ENCODE peak calls at places on chromosomes 2 and 18, in six cellular contexts. H is vagina, J is heart right ventricle, S is psoas muscle, Q is H1, X is GM06990. I is an unnamed sample.

GRCh38 chr2:102114290-102114721 is 28.2 kb upstream of the IL1R1 start:
- DNase-seq in X (no peak), Q (no peak), H (no peak), J (no peak), S (no peak), I (no peak)

GRCh38 chr2:46801731-46802664 is 113.6 kb downstream of the MCFD2 start:
- DNase-seq in Q (no peak), X (no peak), S (no peak), H (peak; percentile 69), J (no peak), I (no peak)

GRCh38 chr2:205705511-205706397 is 23.5 kb downstream of the NRP2 start:
- DNase-seq in Q (no peak), H (no peak), X (no peak), S (no peak), J (no peak), I (no peak)

GRCh38 chr2:161044095-161044874 is 115.9 kb upstream of the TANK start:
- DNase-seq in J (no peak), X (no peak), H (no peak), S (peak; percentile 67), Q (no peak), I (peak; percentile 16)

GRCh38 chr2:86055314-86055713 is 50.4 kb downstream of the POLR1A start:
- DNase-seq in X (no peak), S (no peak), Q (no peak), J (no peak), H (no peak), I (no peak)

GRCh38 chr2:99858951-99859596 is 283.3 kb downstream of the AFF3 start:
- DNase-seq in X (no peak), S (no peak), Q (no peak), H (no peak), J (no peak), I (no peak)

GRCh38 chr2:197277726-197278259 is 32.8 kb downstream of the ANKRD44 start:
- DNase-seq in S (no peak), X (no peak), Q (no peak), J (no peak), H (no peak), I (no peak)

GRCh38 chr2:47024046-47024445 is 108.4 kb upstream of the MCFD2 start:
- DNase-seq in Q (no peak), H (no peak), S (peak; percentile 72), X (no peak), J (no peak), I (no peak)

GRCh38 chr18:50662177-50662576 is 102.3 kb downstream of the MAPK4 start:
- DNase-seq in X (no peak), S (no peak), H (no peak), Q (no peak), J (no peak), I (no peak)

GRCh38 chr18:79248495-79249078 is 147.1 kb upstream of the NFATC1 start:
- DNase-seq in X (no peak), S (no peak), H (no peak), J (no peak), Q (no peak), I (no peak)

GRCh38 chr2:98768765-98769476 is 38.0 kb upstream of the MGAT4A start:
- DNase-seq in S (no peak), Q (no peak), H (no peak), J (no peak), X (no peak), I (no peak)

GRCh38 chr2:153557211-153557610 is 78.6 kb upstream of the RPRM start:
- DNase-seq in H (no peak), J (no peak), S (no peak), Q (no peak), X (no peak), I (no peak)

GRCh38 chr2:66981074-66981473 is 416.1 kb upstream of the ETAA1 start:
- DNase-seq in Q (no peak), X (no peak), H (no peak), S (no peak), J (no peak), I (no peak)

GRCh38 chr2:124666976-124667375 is 641.9 kb downstream of the CNTNAP5 start:
- DNase-seq in S (no peak), Q (no peak), X (no peak), J (no peak), H (no peak), I (no peak)

GRCh38 chr2:70645733-70646420 is 92.3 kb upstream of the TGFA start:
- DNase-seq in S (no peak), H (no peak), Q (no peak), J (no peak), X (no peak), I (no peak)

GRCh38 chr2:102436284-102436683 is 13.3 kb downstream of the IL18RAP start:
- DNase-seq in Q (no peak), S (no peak), X (peak; percentile 47), H (no peak), J (no peak), I (no peak)

GRCh38 chr2:231922945-231923344 is 3.3 kb downstream of the NPPC start:
- DNase-seq in J (no peak), X (no peak), H (no peak), S (no peak), Q (no peak), I (peak; percentile 2)
- H3K27me3 ChIP-seq in J (peaks cover 75% of the 10 kb centered on the region), X (no peaks in the 10 kb centered on the region), H (no peaks in the 10 kb centered on the region), S (peaks cover 13% of the 10 kb centered on the region), Q (peaks cover 41% of the 10 kb centered on the region), I (peaks cover 97% of the 10 kb centered on the region)

GRCh38 chr2:150698016-150698661 is 210.7 kb upstream of the RND3 start:
- DNase-seq in Q (no peak), X (no peak), S (no peak), J (no peak), H (no peak), I (no peak)

GRCh38 chr2:150699208-150699607 is 211.7 kb upstream of the RND3 start:
- DNase-seq in X (no peak), S (no peak), Q (no peak), H (no peak), J (no peak), I (no peak)

GRCh38 chr2:150697596-150697995 is 210.1 kb upstream of the RND3 start:
- DNase-seq in S (no peak), J (no peak), X (no peak), H (no peak), Q (no peak), I (no peak)

GRCh38 chr2:150693556-150693955 is 206.1 kb upstream of the RND3 start:
- DNase-seq in H (no peak), Q (no peak), X (no peak), S (no peak), J (no peak), I (no peak)

DNA sequence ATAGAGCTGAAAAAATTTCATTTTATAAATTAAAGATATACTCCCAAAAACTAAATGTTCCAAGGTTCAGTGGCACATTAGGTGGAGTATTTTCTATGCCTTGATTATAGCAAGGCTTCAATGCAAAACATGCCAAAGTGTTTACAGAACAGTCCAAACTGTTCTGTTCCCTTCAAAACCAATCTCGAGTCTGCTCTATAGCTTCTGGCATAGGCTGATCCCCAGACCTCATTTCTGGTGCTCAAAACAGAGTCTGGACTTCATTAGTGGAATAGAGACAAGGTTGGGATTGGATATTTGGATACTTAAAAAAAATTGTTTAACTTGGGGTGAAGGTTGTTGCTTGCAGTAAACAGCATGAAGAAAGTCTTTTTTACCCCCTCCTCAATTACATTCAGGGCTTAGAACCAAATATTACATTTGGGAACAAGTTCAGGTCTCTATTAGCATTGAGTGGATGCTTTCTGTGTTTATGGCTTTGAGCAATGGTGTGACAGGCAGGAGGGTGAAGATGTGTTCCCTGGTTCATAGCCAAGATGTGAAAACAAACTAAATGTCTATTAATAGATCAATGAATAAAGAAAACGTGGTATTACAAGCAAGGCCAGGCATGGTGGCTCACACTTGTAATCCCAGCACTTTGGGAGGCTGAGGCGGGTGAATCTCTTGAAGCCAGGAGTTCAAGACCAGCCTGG is 208.1 kb upstream of the RND3 start:
- DNase-seq in X (no peak), H (no peak), S (no peak), Q (no peak), J (no peak), I (no peak)
- H3K4me3 ChIP-seq in X (no peak overlapping the region), H (no peak overlapping the region), S (no peak overlapping the region), Q (no peak overlapping the region), J (no peak overlapping the region), I (no peak overlapping the region)

DNA sequence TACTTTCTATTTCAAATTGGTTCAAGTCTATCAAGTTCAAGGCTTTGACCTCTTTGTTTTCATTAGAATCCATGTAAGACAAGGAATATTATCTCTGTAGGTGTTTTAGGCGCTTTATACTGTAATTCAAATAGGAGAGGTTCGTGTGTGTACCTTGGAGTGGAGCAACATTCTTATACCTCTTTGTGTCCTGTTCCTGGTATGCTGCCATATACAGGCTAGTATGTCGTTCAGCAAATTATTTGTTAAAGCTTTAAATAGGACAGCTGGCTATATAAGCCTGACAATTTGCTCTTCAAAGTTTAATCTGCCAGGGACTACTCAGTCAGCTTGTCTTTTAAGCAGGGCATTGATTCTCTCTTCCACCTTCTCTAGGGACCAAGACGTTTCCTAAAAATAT is 31.1 kb upstream of the SPAG16 start:
- DNase-seq in X (no peak), J (no peak), H (no peak), S (no peak), Q (no peak), I (no peak)
- H3K27me3 ChIP-seq in X (no peaks in the 10 kb centered on the region), J (no peaks in the 10 kb centered on the region), H (no peaks in the 10 kb centered on the region), S (no peaks in the 10 kb centered on the region), Q (no peaks in the 10 kb centered on the region), I (peaks cover 3% of the 10 kb centered on the region)

GRCh38 chr18:74804677-74805076 is 207.0 kb downstream of the ZNF407 start:
- DNase-seq in Q (no peak), J (no peak), X (no peak), H (no peak), S (no peak), I (no peak)
- H3K4me3 ChIP-seq in Q (no peak overlapping the region), J (no peak overlapping the region), X (no peak overlapping the region), H (no peak overlapping the region), S (no peak overlapping the region), I (peak overlapping the region; percentile 44)

DNA sequence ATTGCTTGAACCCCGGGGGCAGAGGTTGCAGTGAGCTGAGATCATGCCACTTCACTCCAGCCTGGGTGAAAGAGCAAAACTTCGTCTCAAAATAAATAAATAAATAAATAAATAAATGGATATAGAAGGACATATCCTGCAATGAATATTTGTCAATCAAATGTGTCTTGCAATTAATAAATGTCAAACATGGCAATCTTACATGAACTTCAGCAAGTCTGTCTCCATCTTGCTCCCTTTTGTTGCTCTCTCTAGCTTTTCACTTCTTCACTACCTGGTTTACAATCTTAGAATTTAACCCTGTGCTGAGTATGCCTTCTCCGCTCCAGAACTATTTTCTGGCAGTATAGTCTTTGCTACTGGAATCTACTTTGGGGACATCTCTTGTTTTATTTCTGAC is 3.3 kb upstream of the YES1 start:
- DNase-seq in S (no peak), J (no peak), H (no peak), Q (no peak), X (no peak), I (no peak)
- H3K27me3 ChIP-seq in S (no peaks in the 10 kb centered on the region), J (no peaks in the 10 kb centered on the region), H (no peaks in the 10 kb centered on the region), Q (no peaks in the 10 kb centered on the region), X (no peaks in the 10 kb centered on the region), I (no peaks in the 10 kb centered on the region)